ENCODE peak calls at places on chromosomes 12 and 14, in six cellular contexts. One of them, this sample, is unnamed.

GRCh38 chr12:46770501-46771183 is 55.2 kb downstream of the SLC38A4 start:
- DNase-seq in ovary: no peak
- DNase-seq in right lobe of liver: no peak
- DNase-seq in NB4: no peak
- DNase-seq in sigmoid colon: no peak
- DNase-seq in A549: no peak
- DNase-seq in this sample: no peak

GRCh38 chr12:123056053-123056452 is 75.6 kb downstream of the ARL6IP4 start:
- DNase-seq in NB4: no peak
- DNase-seq in sigmoid colon: no peak
- DNase-seq in A549: peak
- DNase-seq in ovary: no peak
- DNase-seq in right lobe of liver: no peak
- DNase-seq in this sample: no peak

GRCh38 chr12:91984571-91984970 is 161.1 kb downstream of the BTG1 start:
- DNase-seq in ovary: no peak
- DNase-seq in sigmoid colon: no peak
- DNase-seq in right lobe of liver: no peak
- DNase-seq in A549: no peak
- DNase-seq in NB4: no peak
- DNase-seq in this sample: no peak

GRCh38 chr12:122963928-122964240 is 2.4 kb downstream of the ABCB9 start:
- DNase-seq in A549: no peak
- DNase-seq in NB4: no peak
- DNase-seq in right lobe of liver: no peak
- DNase-seq in ovary: peak
- DNase-seq in sigmoid colon: no peak
- DNase-seq in this sample: no peak

GRCh38 chr12:105469182-105469581 is 138.7 kb downstream of the C12orf75 start:
- DNase-seq in NB4: no peak
- DNase-seq in A549: no peak
- DNase-seq in ovary: no peak
- DNase-seq in sigmoid colon: peak
- DNase-seq in right lobe of liver: no peak
- DNase-seq in this sample: no peak

GRCh38 chr12:80551897-80552296 is 107.9 kb downstream of the PTPRQ start:
- DNase-seq in sigmoid colon: no peak
- DNase-seq in NB4: no peak
- DNase-seq in ovary: no peak
- DNase-seq in A549: peak
- DNase-seq in right lobe of liver: no peak
- DNase-seq in this sample: no peak

GRCh38 chr12:93060666-93061413 is 131.7 kb upstream of the EEA1 start:
- DNase-seq in NB4: no peak
- DNase-seq in A549: no peak
- DNase-seq in right lobe of liver: no peak
- DNase-seq in ovary: peak
- DNase-seq in sigmoid colon: peak
- DNase-seq in this sample: no peak

GRCh38 chr14:104723651-104724406 is at the start of gene ADSS1:
- DNase-seq in A549: peak
- DNase-seq in sigmoid colon: no peak
- DNase-seq in ovary: peak
- DNase-seq in right lobe of liver: peak
- DNase-seq in NB4: peak
- DNase-seq in this sample: peak

GRCh38 chr12:131407221-131408035 is 303.5 kb upstream of the SFSWAP start:
- DNase-seq in ovary: peak
- DNase-seq in NB4: no peak
- DNase-seq in A549: no peak
- DNase-seq in right lobe of liver: no peak
- DNase-seq in sigmoid colon: peak
- DNase-seq in this sample: no peak

GRCh38 chr12:40716037-40716436 is 23.8 kb downstream of the CNTN1 start:
- DNase-seq in A549: no peak
- DNase-seq in right lobe of liver: no peak
- DNase-seq in ovary: no peak
- DNase-seq in sigmoid colon: no peak
- DNase-seq in NB4: no peak
- DNase-seq in this sample: no peak

GRCh38 chr12:18074001-18074400 is 16.0 kb downstream of the RERGL start:
- DNase-seq in ovary: no peak
- DNase-seq in right lobe of liver: no peak
- DNase-seq in A549: no peak
- DNase-seq in NB4: no peak
- DNase-seq in sigmoid colon: no peak
- DNase-seq in this sample: no peak

GRCh38 chr12:109951136-109951535 is 45.0 kb downstream of the GIT2 start:
- DNase-seq in right lobe of liver: no peak
- DNase-seq in NB4: no peak
- DNase-seq in ovary: no peak
- DNase-seq in sigmoid colon: no peak
- DNase-seq in A549: no peak
- DNase-seq in this sample: no peak

GRCh38 chr12:112166051-112167015 is 41.0 kb downstream of the TRAFD1 start:
- DNase-seq in sigmoid colon: peak
- DNase-seq in NB4: no peak
- DNase-seq in A549: no peak
- DNase-seq in ovary: no peak
- DNase-seq in right lobe of liver: peak
- DNase-seq in this sample: no peak

GRCh38 chr14:101459392-101459900 is 101.8 kb upstream of the DIO3 start:
- DNase-seq in right lobe of liver: no peak
- DNase-seq in A549: no peak
- DNase-seq in sigmoid colon: no peak
- DNase-seq in NB4: no peak
- DNase-seq in ovary: no peak
- DNase-seq in this sample: no peak

GRCh38 chr14:48744202-48744601 is 842.0 kb downstream of the RPS29 start:
- DNase-seq in sigmoid colon: no peak
- DNase-seq in NB4: no peak
- DNase-seq in ovary: no peak
- DNase-seq in A549: no peak
- DNase-seq in right lobe of liver: no peak
- DNase-seq in this sample: no peak

GRCh38 chr12:12521044-12521485 is 41.6 kb downstream of the DUSP16 start:
- DNase-seq in right lobe of liver: no peak
- DNase-seq in ovary: no peak
- DNase-seq in A549: no peak
- DNase-seq in NB4: no peak
- DNase-seq in sigmoid colon: no peak
- DNase-seq in this sample: no peak

GRCh38 chr12:12523229-12523628 is 39.4 kb downstream of the DUSP16 start:
- DNase-seq in sigmoid colon: no peak
- DNase-seq in ovary: no peak
- DNase-seq in A549: no peak
- DNase-seq in NB4: no peak
- DNase-seq in right lobe of liver: no peak
- DNase-seq in this sample: no peak

GRCh38 chr12:12527820-12528296 is 34.8 kb downstream of the DUSP16 start:
- DNase-seq in NB4: no peak
- DNase-seq in ovary: no peak
- DNase-seq in sigmoid colon: no peak
- DNase-seq in A549: no peak
- DNase-seq in right lobe of liver: no peak
- DNase-seq in this sample: no peak

GRCh38 chr12:12521923-12522322 is 40.7 kb downstream of the DUSP16 start:
- DNase-seq in A549: no peak
- DNase-seq in sigmoid colon: no peak
- DNase-seq in ovary: no peak
- DNase-seq in right lobe of liver: no peak
- DNase-seq in NB4: no peak
- DNase-seq in this sample: no peak

DNA sequence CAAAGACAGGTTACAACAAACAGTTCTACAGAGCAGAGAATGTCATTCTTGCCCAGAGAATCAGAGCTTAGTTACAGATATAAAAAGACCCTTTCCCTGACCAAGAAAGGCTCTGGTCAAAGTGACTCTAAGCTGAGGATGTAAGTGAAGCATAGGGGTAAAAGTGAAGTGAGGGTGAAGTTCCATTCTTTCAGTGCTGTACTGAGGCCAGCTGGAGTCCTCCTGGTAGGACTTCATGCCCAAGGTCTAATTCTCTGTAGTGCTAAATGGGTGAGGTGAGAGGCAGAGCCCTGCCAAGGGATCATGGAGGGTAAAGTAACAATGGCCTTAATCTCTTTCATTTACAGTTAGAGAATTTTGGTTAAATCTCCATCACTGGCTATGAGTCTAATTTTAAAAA is 38.5 kb downstream of the DUSP16 start:
- DNase-seq in right lobe of liver: no peak
- DNase-seq in ovary: no peak
- DNase-seq in A549: no peak
- DNase-seq in NB4: no peak
- DNase-seq in sigmoid colon: no peak
- DNase-seq in this sample: no peak
- TF ChIP-seq POLR2A in right lobe of liver: no peak
- TF ChIP-seq POLR2A in ovary: no peak
- TF ChIP-seq POLR2A in A549: no peak
- TF ChIP-seq POLR2A in NB4: no peak
- TF ChIP-seq POLR2A in sigmoid colon: no peak
- TF ChIP-seq POLR2A in this sample: no peak

GRCh38 chr12:113971392-113971791 is 5.3 kb upstream of the RBM19 start:
- DNase-seq in A549: no peak
- DNase-seq in ovary: no peak
- DNase-seq in NB4: no peak
- DNase-seq in right lobe of liver: no peak
- DNase-seq in sigmoid colon: no peak
- DNase-seq in this sample: no peak

GRCh38 chr12:113967368-113967767 is 1.2 kb upstream of the RBM19 start:
- DNase-seq in NB4: no peak
- DNase-seq in right lobe of liver: no peak
- DNase-seq in sigmoid colon: no peak
- DNase-seq in ovary: no peak
- DNase-seq in A549: no peak
- DNase-seq in this sample: no peak

GRCh38 chr12:113962733-113963132 is 3.4 kb downstream of the RBM19 start:
- DNase-seq in A549: no peak
- DNase-seq in right lobe of liver: no peak
- DNase-seq in NB4: no peak
- DNase-seq in sigmoid colon: no peak
- DNase-seq in ovary: no peak
- DNase-seq in this sample: no peak

GRCh38 chr12:113961921-113962710 is 4.0 kb downstream of the RBM19 start:
- DNase-seq in A549: peak
- DNase-seq in NB4: peak
- DNase-seq in sigmoid colon: no peak
- DNase-seq in ovary: no peak
- DNase-seq in right lobe of liver: no peak
- DNase-seq in this sample: no peak

DNA sequence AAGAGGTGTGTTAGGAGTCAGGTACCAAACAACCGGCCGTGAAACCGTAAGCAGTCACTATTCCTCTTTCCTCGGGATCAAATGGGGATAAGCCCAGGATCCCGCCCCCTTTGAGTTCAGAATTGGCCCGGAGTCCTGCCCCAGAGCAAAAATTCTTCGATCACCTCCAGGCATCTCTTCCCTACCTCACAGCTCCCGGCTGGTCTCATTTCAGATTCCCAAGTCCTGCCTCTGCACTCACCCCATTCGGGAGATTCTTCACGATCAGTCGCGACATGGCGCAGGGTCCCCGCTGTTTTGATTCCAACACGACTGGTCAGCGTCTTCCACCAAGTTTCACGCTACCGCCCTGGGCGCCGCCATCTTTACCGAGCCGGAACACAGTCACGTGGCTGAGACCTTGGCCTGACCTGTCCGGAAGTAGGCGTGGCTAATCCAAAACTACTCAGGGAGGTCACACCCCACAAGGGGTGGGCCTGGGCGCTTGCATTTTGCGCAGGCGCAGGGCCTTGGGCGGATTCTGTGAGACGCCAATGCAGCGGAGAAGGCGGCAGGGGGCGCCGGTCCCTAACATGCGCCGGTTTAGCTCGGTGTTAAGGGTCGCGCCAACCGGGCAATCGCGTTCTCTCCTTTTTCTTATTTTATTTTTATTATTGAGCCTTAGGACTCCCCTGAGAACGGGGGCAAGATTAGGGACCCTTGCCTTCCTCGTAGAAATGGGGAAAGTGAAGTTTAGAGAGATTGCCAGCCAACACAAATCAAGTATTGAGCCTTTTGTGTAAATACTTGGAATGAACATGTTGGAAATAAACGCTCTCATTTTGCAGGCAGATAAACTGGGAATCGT is at the start of gene RBM19:
- DNase-seq in NB4: peak
- DNase-seq in A549: peak
- DNase-seq in right lobe of liver: peak
- DNase-seq in ovary: peak
- DNase-seq in sigmoid colon: peak
- DNase-seq in this sample: peak
- TF ChIP-seq POLR2A in NB4: peak
- TF ChIP-seq POLR2A in A549: peak
- TF ChIP-seq POLR2A in right lobe of liver: peak
- TF ChIP-seq POLR2A in ovary: peak
- TF ChIP-seq POLR2A in sigmoid colon: no peak
- TF ChIP-seq POLR2A in this sample: peak

DNA sequence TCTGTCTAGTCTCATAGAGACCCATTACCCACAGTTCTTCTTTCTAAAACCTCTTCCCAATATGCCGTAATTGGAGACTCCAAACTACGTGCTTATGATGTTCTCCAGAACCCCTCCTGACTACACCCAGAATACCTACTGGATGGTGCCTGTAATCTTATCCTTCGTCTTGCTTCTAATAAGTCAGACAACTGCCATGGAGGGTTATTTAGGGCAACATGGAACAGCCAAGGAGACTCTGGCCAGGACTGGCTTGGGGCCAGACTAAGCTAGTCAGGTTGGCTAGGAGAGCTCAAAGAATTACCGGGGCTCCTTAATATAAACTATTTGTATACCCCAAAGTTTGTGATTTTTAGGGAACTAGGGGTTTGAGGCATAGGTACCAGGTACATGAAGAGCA is 6.8 kb downstream of the PFKM start:
- DNase-seq in ovary: no peak
- DNase-seq in NB4: no peak
- DNase-seq in right lobe of liver: no peak
- DNase-seq in sigmoid colon: no peak
- DNase-seq in A549: no peak
- DNase-seq in this sample: no peak
- TF ChIP-seq POLR2A in ovary: no peak
- TF ChIP-seq POLR2A in NB4: no peak
- TF ChIP-seq POLR2A in right lobe of liver: no peak
- TF ChIP-seq POLR2A in sigmoid colon: no peak
- TF ChIP-seq POLR2A in A549: no peak
- TF ChIP-seq POLR2A in this sample: no peak

GRCh38 chr12:56159482-56160105 is 1.4 kb downstream of the MYL6 start:
- DNase-seq in NB4: no peak
- DNase-seq in ovary: no peak
- DNase-seq in right lobe of liver: no peak
- DNase-seq in sigmoid colon: no peak
- DNase-seq in A549: no peak
- DNase-seq in this sample: no peak

GRCh38 chr12:56158029-56158925 is at the start of gene MYL6:
- DNase-seq in right lobe of liver: peak
- DNase-seq in A549: peak
- DNase-seq in sigmoid colon: peak
- DNase-seq in ovary: peak
- DNase-seq in NB4: peak
- DNase-seq in this sample: peak

GRCh38 chr12:56160160-56160763 is 2.1 kb downstream of the MYL6 start:
- DNase-seq in NB4: peak
- DNase-seq in A549: no peak
- DNase-seq in right lobe of liver: no peak
- DNase-seq in ovary: no peak
- DNase-seq in sigmoid colon: no peak
- DNase-seq in this sample: no peak

GRCh38 chr12:56157201-56158028 is 744 bp upstream of the MYL6 start:
- DNase-seq in NB4: peak
- DNase-seq in A549: peak
- DNase-seq in right lobe of liver: peak
- DNase-seq in sigmoid colon: peak
- DNase-seq in ovary: peak
- DNase-seq in this sample: peak

GRCh38 chr12:56158926-56159461 is 835 bp downstream of the MYL6 start:
- DNase-seq in ovary: peak
- DNase-seq in NB4: peak
- DNase-seq in A549: peak
- DNase-seq in sigmoid colon: peak
- DNase-seq in right lobe of liver: peak
- DNase-seq in this sample: no peak
- TF ChIP-seq POLR2A in ovary: no peak
- TF ChIP-seq POLR2A in NB4: no peak
- TF ChIP-seq POLR2A in A549: peak
- TF ChIP-seq POLR2A in sigmoid colon: peak
- TF ChIP-seq POLR2A in right lobe of liver: peak
- TF ChIP-seq POLR2A in this sample: no peak

This sample was measured in GM12892.